ENCODE peak calls at places on chromosomes 7 and 10, in eight cellular contexts. One of them, this sample, is unnamed.

GRCh38 chr10:42801135-42801534 is 18.5 kb downstream of the BMS1 start:
- DNase-seq in brain microvascular endothelial cell: no peak
- DNase-seq in psoas muscle: no peak
- DNase-seq in lower lobe of right lung: no peak
- DNase-seq in upper lobe of right lung: no peak
- DNase-seq in PC-3: no peak
- DNase-seq in CD8-positive, alpha-beta T cell: no peak
- DNase-seq in PC-9: no peak
- DNase-seq in this sample: peak; percentile 43

GRCh38 chr10:109698121-109698520 is 225.2 kb downstream of the XPNPEP1 start:
- DNase-seq in brain microvascular endothelial cell: no peak
- DNase-seq in psoas muscle: no peak
- DNase-seq in lower lobe of right lung: no peak
- DNase-seq in upper lobe of right lung: no peak
- DNase-seq in PC-3: no peak
- DNase-seq in CD8-positive, alpha-beta T cell: no peak
- DNase-seq in PC-9: no peak
- DNase-seq in this sample: no peak

GRCh38 chr7:11177793-11178192 is 204.1 kb downstream of the PHF14 start:
- DNase-seq in brain microvascular endothelial cell: peak; percentile 83
- DNase-seq in psoas muscle: no peak
- DNase-seq in lower lobe of right lung: no peak
- DNase-seq in upper lobe of right lung: no peak
- DNase-seq in PC-3: peak; percentile 11
- DNase-seq in CD8-positive, alpha-beta T cell: no peak
- DNase-seq in PC-9: no peak
- DNase-seq in this sample: peak; percentile 15

GRCh38 chr10:43228783-43229207 is 38.1 kb downstream of the RASGEF1A start:
- DNase-seq in brain microvascular endothelial cell: no peak
- DNase-seq in psoas muscle: peak; percentile 34
- DNase-seq in lower lobe of right lung: peak; percentile 34
- DNase-seq in upper lobe of right lung: peak; percentile 51
- DNase-seq in PC-3: no peak
- DNase-seq in CD8-positive, alpha-beta T cell: no peak
- DNase-seq in PC-9: no peak
- DNase-seq in this sample: no peak

GRCh38 chr10:103600956-103601569 is 107.6 kb downstream of the NEURL1 start:
- DNase-seq in brain microvascular endothelial cell: no peak
- DNase-seq in psoas muscle: peak; percentile 23
- DNase-seq in lower lobe of right lung: no peak
- DNase-seq in upper lobe of right lung: no peak
- DNase-seq in PC-3: no peak
- DNase-seq in CD8-positive, alpha-beta T cell: no peak
- DNase-seq in PC-9: no peak
- DNase-seq in this sample: no peak

GRCh38 chr7:21966271-21966670 is 20.6 kb upstream of the CDCA7L start:
- DNase-seq in brain microvascular endothelial cell: no peak
- DNase-seq in psoas muscle: no peak
- DNase-seq in lower lobe of right lung: no peak
- DNase-seq in upper lobe of right lung: no peak
- DNase-seq in PC-3: no peak
- DNase-seq in CD8-positive, alpha-beta T cell: no peak
- DNase-seq in PC-9: no peak
- DNase-seq in this sample: no peak

GRCh38 chr10:52539463-52539862 is 225.4 kb downstream of the DKK1 start:
- DNase-seq in brain microvascular endothelial cell: peak; percentile 40
- DNase-seq in psoas muscle: no peak
- DNase-seq in lower lobe of right lung: no peak
- DNase-seq in upper lobe of right lung: no peak
- DNase-seq in PC-3: peak; percentile 100
- DNase-seq in CD8-positive, alpha-beta T cell: no peak
- DNase-seq in PC-9: peak; percentile 26
- DNase-seq in this sample: peak; percentile 84

GRCh38 chr10:43689618-43689954 is 40.9 kb upstream of the ZNF32 start:
- DNase-seq in brain microvascular endothelial cell: peak; percentile 6
- DNase-seq in psoas muscle: peak; percentile 78
- DNase-seq in lower lobe of right lung: peak; percentile 80
- DNase-seq in upper lobe of right lung: peak; percentile 87
- DNase-seq in PC-3: peak; percentile 14
- DNase-seq in CD8-positive, alpha-beta T cell: peak; percentile 44
- DNase-seq in PC-9: no peak
- DNase-seq in this sample: no peak

GRCh38 chr10:61835909-61836232 is 65.6 kb upstream of the ARID5B start:
- DNase-seq in brain microvascular endothelial cell: no peak
- DNase-seq in psoas muscle: no peak
- DNase-seq in lower lobe of right lung: no peak
- DNase-seq in upper lobe of right lung: no peak
- DNase-seq in PC-3: no peak
- DNase-seq in CD8-positive, alpha-beta T cell: no peak
- DNase-seq in PC-9: no peak
- DNase-seq in this sample: peak; percentile 36

GRCh38 chr10:114525368-114525949 is 121.2 kb upstream of the AFAP1L2 start:
- DNase-seq in brain microvascular endothelial cell: peak; percentile 6
- DNase-seq in psoas muscle: no peak
- DNase-seq in lower lobe of right lung: no peak
- DNase-seq in upper lobe of right lung: no peak
- DNase-seq in PC-3: no peak
- DNase-seq in CD8-positive, alpha-beta T cell: no peak
- DNase-seq in PC-9: no peak
- DNase-seq in this sample: peak; percentile 93

GRCh38 chr7:4416436-4417092 is 265.5 kb upstream of the FOXK1 start:
- DNase-seq in brain microvascular endothelial cell: peak; percentile 0
- DNase-seq in psoas muscle: no peak
- DNase-seq in lower lobe of right lung: no peak
- DNase-seq in upper lobe of right lung: no peak
- DNase-seq in PC-3: no peak
- DNase-seq in CD8-positive, alpha-beta T cell: no peak
- DNase-seq in PC-9: no peak
- DNase-seq in this sample: no peak

GRCh38 chr10:119652361-119652760 is 1.2 kb downstream of the BAG3 start:
- DNase-seq in brain microvascular endothelial cell: no peak
- DNase-seq in psoas muscle: no peak
- DNase-seq in lower lobe of right lung: no peak
- DNase-seq in upper lobe of right lung: no peak
- DNase-seq in PC-3: peak; percentile 57
- DNase-seq in CD8-positive, alpha-beta T cell: no peak
- DNase-seq in PC-9: no peak
- DNase-seq in this sample: peak; percentile 79

GRCh38 chr10:124732931-124733536 is 11.1 kb downstream of the FAM53B start:
- DNase-seq in brain microvascular endothelial cell: peak; percentile 37
- DNase-seq in psoas muscle: peak; percentile 90
- DNase-seq in lower lobe of right lung: peak; percentile 77
- DNase-seq in upper lobe of right lung: peak; percentile 84
- DNase-seq in PC-3: no peak
- DNase-seq in CD8-positive, alpha-beta T cell: peak; percentile 55
- DNase-seq in PC-9: no peak
- DNase-seq in this sample: peak; percentile 72

GRCh38 chr10:8659982-8660381 is 605.5 kb downstream of the GATA3 start:
- DNase-seq in brain microvascular endothelial cell: no peak
- DNase-seq in psoas muscle: no peak
- DNase-seq in lower lobe of right lung: no peak
- DNase-seq in upper lobe of right lung: no peak
- DNase-seq in PC-3: peak; percentile 44
- DNase-seq in CD8-positive, alpha-beta T cell: no peak
- DNase-seq in PC-9: no peak
- DNase-seq in this sample: peak; percentile 35

GRCh38 chr10:7111574-7111973 is 299.3 kb downstream of the SFMBT2 start:
- DNase-seq in brain microvascular endothelial cell: peak; percentile 44
- DNase-seq in psoas muscle: no peak
- DNase-seq in lower lobe of right lung: no peak
- DNase-seq in upper lobe of right lung: no peak
- DNase-seq in PC-3: peak; percentile 73
- DNase-seq in CD8-positive, alpha-beta T cell: no peak
- DNase-seq in PC-9: no peak
- DNase-seq in this sample: peak; percentile 74

GRCh38 chr10:52318136-52318810 is 4.2 kb downstream of the DKK1 start:
- DNase-seq in brain microvascular endothelial cell: peak; percentile 52
- DNase-seq in psoas muscle: no peak
- DNase-seq in lower lobe of right lung: no peak
- DNase-seq in upper lobe of right lung: no peak
- DNase-seq in PC-3: peak; percentile 95
- DNase-seq in CD8-positive, alpha-beta T cell: no peak
- DNase-seq in PC-9: no peak
- DNase-seq in this sample: no peak

GRCh38 chr7:47180268-47180826 is 401.6 kb downstream of the TNS3 start:
- DNase-seq in brain microvascular endothelial cell: peak; percentile 72
- DNase-seq in psoas muscle: no peak
- DNase-seq in lower lobe of right lung: no peak
- DNase-seq in upper lobe of right lung: no peak
- DNase-seq in PC-3: peak; percentile 73
- DNase-seq in CD8-positive, alpha-beta T cell: no peak
- DNase-seq in PC-9: peak; percentile 75
- DNase-seq in this sample: peak; percentile 36

GRCh38 chr7:30313348-30313747 is 29.0 kb downstream of the ZNRF2 start:
- DNase-seq in brain microvascular endothelial cell: no peak
- DNase-seq in psoas muscle: no peak
- DNase-seq in lower lobe of right lung: no peak
- DNase-seq in upper lobe of right lung: no peak
- DNase-seq in PC-3: no peak
- DNase-seq in CD8-positive, alpha-beta T cell: no peak
- DNase-seq in PC-9: no peak
- DNase-seq in this sample: no peak

GRCh38 chr7:75772081-75773077 is at the start of gene CCL26:
- DNase-seq in brain microvascular endothelial cell: peak; percentile 86
- DNase-seq in psoas muscle: peak; percentile 82
- DNase-seq in lower lobe of right lung: no peak
- DNase-seq in upper lobe of right lung: no peak
- DNase-seq in PC-3: peak; percentile 92
- DNase-seq in CD8-positive, alpha-beta T cell: no peak
- DNase-seq in PC-9: peak; percentile 68
- DNase-seq in this sample: peak; percentile 62

GRCh38 chr7:112422842-112423496 is 27.3 kb upstream of the IFRD1 start:
- DNase-seq in brain microvascular endothelial cell: peak; percentile 84
- DNase-seq in psoas muscle: peak; percentile 90
- DNase-seq in lower lobe of right lung: peak; percentile 73
- DNase-seq in upper lobe of right lung: peak; percentile 64
- DNase-seq in PC-3: peak; percentile 98
- DNase-seq in CD8-positive, alpha-beta T cell: no peak
- DNase-seq in PC-9: peak; percentile 100
- DNase-seq in this sample: peak; percentile 88

GRCh38 chr7:27186450-27187157 is 1.6 kb upstream of the HOXA11 start:
- DNase-seq in brain microvascular endothelial cell: no peak
- DNase-seq in psoas muscle: no peak
- DNase-seq in lower lobe of right lung: no peak
- DNase-seq in upper lobe of right lung: no peak
- DNase-seq in PC-3: no peak
- DNase-seq in CD8-positive, alpha-beta T cell: no peak
- DNase-seq in PC-9: no peak
- DNase-seq in this sample: no peak
- H3K27me3 ChIP-seq in brain microvascular endothelial cell: peaks cover 97% of the 10 kb centered on the region
- H3K27me3 ChIP-seq in psoas muscle: no peaks in the 10 kb centered on the region
- H3K27me3 ChIP-seq in lower lobe of right lung: peaks cover 100% of the 10 kb centered on the region
- H3K27me3 ChIP-seq in upper lobe of right lung: peaks cover 100% of the 10 kb centered on the region
- H3K27me3 ChIP-seq in PC-3: no peaks in the 10 kb centered on the region
- H3K27me3 ChIP-seq in CD8-positive, alpha-beta T cell: peaks cover 93% of the 10 kb centered on the region
- H3K27me3 ChIP-seq in PC-9: no peaks in the 10 kb centered on the region
- H3K27me3 ChIP-seq in this sample: peaks cover 89% of the 10 kb centered on the region

GRCh38 chr7:42522227-42522991 is 285.4 kb upstream of the GLI3 start:
- DNase-seq in brain microvascular endothelial cell: peak; percentile 31
- DNase-seq in psoas muscle: no peak
- DNase-seq in lower lobe of right lung: no peak
- DNase-seq in upper lobe of right lung: no peak
- DNase-seq in PC-3: no peak
- DNase-seq in CD8-positive, alpha-beta T cell: no peak
- DNase-seq in PC-9: no peak
- DNase-seq in this sample: peak; percentile 15
- TF ChIP-seq CTCF in brain microvascular endothelial cell: peak; percentile 43
- TF ChIP-seq CTCF in psoas muscle: no peak
- TF ChIP-seq CTCF in lower lobe of right lung: no peak
- TF ChIP-seq CTCF in upper lobe of right lung: no peak
- TF ChIP-seq CTCF in PC-3: no peak
- TF ChIP-seq CTCF in CD8-positive, alpha-beta T cell: no peak
- TF ChIP-seq CTCF in PC-9: no peak
- TF ChIP-seq CTCF in this sample: no peak

DNA sequence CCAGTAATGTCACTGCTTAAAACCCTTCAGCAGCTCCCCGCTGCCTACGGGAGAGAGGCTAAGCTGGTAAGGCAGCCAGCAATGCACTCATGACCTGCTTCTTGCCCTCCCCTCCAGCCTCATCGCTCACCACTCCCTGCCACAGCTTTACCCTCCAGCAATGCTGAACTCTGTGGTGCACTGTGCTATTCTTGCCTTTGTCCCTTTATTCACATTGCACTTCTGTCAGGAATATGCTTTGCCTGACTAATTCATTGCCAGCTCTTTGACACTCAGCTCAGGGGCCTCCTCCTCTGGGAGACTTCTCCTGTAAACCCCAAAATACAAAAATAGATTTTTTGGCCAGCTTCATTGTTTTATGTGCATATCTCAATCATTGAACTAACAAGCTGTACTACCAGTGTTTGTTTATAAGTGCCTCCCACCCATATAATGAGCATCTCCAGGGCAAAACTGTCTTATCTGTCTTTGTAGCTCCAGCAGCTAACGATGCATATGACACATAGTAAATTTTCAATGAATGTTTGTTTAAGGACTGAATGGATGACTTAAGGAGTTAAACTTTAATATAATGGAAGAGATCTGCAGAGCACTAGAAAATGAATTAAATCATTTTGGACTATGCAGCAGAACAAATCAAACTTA is 8.2 kb downstream of the CNNM1 start:
- DNase-seq in brain microvascular endothelial cell: no peak
- DNase-seq in psoas muscle: no peak
- DNase-seq in lower lobe of right lung: no peak
- DNase-seq in upper lobe of right lung: no peak
- DNase-seq in PC-3: peak; percentile 51
- DNase-seq in CD8-positive, alpha-beta T cell: no peak
- DNase-seq in PC-9: no peak
- DNase-seq in this sample: no peak
- H3K4me3 ChIP-seq in brain microvascular endothelial cell: no peak overlapping the region
- H3K4me3 ChIP-seq in psoas muscle: no peak overlapping the region
- H3K4me3 ChIP-seq in lower lobe of right lung: no peak overlapping the region
- H3K4me3 ChIP-seq in upper lobe of right lung: no peak overlapping the region
- H3K4me3 ChIP-seq in PC-3: no peak overlapping the region
- H3K4me3 ChIP-seq in CD8-positive, alpha-beta T cell: no peak overlapping the region
- H3K4me3 ChIP-seq in PC-9: no peak overlapping the region
- H3K4me3 ChIP-seq in this sample: no peak overlapping the region

DNA sequence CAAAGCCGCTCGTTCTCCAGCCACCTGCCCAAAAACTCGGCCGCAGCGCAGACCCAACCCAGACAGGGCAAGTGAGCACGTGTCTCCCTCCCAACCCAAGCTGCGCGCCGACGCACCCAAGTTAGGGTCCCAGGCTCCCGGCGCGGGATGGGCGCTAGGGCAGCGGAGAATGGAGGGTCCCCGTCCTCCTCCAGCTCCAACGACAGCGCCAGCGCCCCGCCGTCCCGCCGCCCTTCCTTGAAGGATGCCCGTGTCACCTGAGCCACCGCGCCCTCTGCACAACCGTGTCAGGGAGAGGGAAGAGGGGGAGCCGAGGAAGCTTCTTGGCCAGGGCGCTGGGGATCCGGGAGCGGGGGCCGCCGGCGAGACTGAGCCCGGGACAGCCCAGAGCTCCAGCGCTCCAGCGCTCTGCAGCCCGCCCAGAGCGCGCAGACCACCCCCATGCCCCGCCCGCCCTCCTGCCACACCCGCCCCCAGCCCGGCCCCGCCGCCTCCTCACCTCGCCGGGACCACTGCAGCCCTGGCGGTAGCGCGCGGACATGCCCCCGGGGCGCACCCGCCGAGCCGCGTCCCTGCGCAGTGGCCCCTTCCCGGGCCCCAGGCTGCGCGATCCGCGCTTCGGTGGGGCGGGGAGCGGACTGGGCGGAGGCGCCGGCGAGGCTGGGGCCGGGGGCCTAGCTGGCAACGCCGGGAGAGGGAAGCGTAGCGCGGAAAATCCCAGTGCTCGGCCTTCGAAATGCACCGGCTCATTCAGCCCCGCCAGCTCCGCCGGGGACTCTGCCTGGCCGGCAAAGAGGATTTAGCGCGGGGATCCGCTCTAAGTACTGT is at the start of gene SLC16A12:
- DNase-seq in brain microvascular endothelial cell: no peak
- DNase-seq in psoas muscle: peak; percentile 55
- DNase-seq in lower lobe of right lung: peak; percentile 47
- DNase-seq in upper lobe of right lung: peak; percentile 68
- DNase-seq in PC-3: no peak
- DNase-seq in CD8-positive, alpha-beta T cell: no peak
- DNase-seq in PC-9: no peak
- DNase-seq in this sample: no peak
- H3K27me3 ChIP-seq in brain microvascular endothelial cell: no peaks in the 10 kb centered on the region
- H3K27me3 ChIP-seq in psoas muscle: peaks cover 8% of the 10 kb centered on the region
- H3K27me3 ChIP-seq in lower lobe of right lung: peaks cover 59% of the 10 kb centered on the region
- H3K27me3 ChIP-seq in upper lobe of right lung: peaks cover 57% of the 10 kb centered on the region
- H3K27me3 ChIP-seq in PC-3: no peaks in the 10 kb centered on the region
- H3K27me3 ChIP-seq in CD8-positive, alpha-beta T cell: peaks cover 15% of the 10 kb centered on the region
- H3K27me3 ChIP-seq in PC-9: no peaks in the 10 kb centered on the region
- H3K27me3 ChIP-seq in this sample: peaks cover 12% of the 10 kb centered on the region

This sample was measured in bronchial epithelial cell.